ENCODE peak calls at places on chromosomes 4 and X, in five cellular contexts. T is naive thymus-derived CD4-positive, alpha-beta T cell; H is heart right ventricle; F is right lobe of liver; O is upper lobe of right lung. Q is an unnamed sample.
A peak's percentile ranks its signal among the peaks of the same experiment; 100 is the strongest.

GRCh38 chrX:18534949-18535348 is 109.5 kb downstream of the CDKL5 start:
- DNase-seq in T (no peak), H (no peak), F (no peak), O (no peak), Q (no peak)

GRCh38 chr4:151854731-151855130 is 93.9 kb upstream of the GATB start:
- DNase-seq in T (no peak), H (no peak), F (no peak), O (no peak), Q (no peak)

GRCh38 chrX:106898462-106898861 is 4.7 kb downstream of the RIPPLY1 start:
- DNase-seq in T (peak; percentile 14), H (no peak), F (no peak), O (no peak), Q (no peak)

GRCh38 chr4:99323761-99324160 is 2.6 kb upstream of the ADH1B start:
- DNase-seq in T (no peak), H (no peak), F (peak; percentile 80), O (no peak), Q (peak; percentile 45)

GRCh38 chrX:108437789-108438623 is at the start of gene COL4A6:
- DNase-seq in T (no peak), H (peak; percentile 5), F (no peak), O (peak; percentile 53), Q (peak; percentile 60)

GRCh38 chr4:9920029-9920428 is 101.3 kb downstream of the SLC2A9 start:
- DNase-seq in T (no peak), H (no peak), F (no peak), O (no peak), Q (no peak)

GRCh38 chrX:71111141-71111843 is at the start of gene IL2RG:
- DNase-seq in T (peak; percentile 92), H (no peak), F (no peak), O (no peak), Q (no peak)

GRCh38 chr4:47561331-47561730 is 76.3 kb downstream of the ATP10D start:
- DNase-seq in T (no peak), H (no peak), F (no peak), O (no peak), Q (no peak)

GRCh38 chr4:83240379-83240875 is 44.2 kb downstream of the COQ2 start:
- DNase-seq in T (no peak), H (no peak), F (no peak), O (no peak), Q (no peak)

GRCh38 chr4:30619679-30620078 is 100.5 kb upstream of the PCDH7 start:
- DNase-seq in T (no peak), H (no peak), F (no peak), O (no peak), Q (no peak)

GRCh38 chrX:103918584-103919335 is 43.7 kb upstream of the TMSB15B start:
- DNase-seq in T (peak; percentile 61), H (peak; percentile 48), F (peak; percentile 43), O (peak; percentile 78), Q (peak; percentile 83)

GRCh38 chr4:67674098-67674497 is 26.9 kb downstream of the UBA6 start:
- DNase-seq in T (no peak), H (no peak), F (no peak), O (no peak), Q (no peak)

GRCh38 chr4:141058739-141059507 is 74.3 kb downstream of the RNF150 start:
- DNase-seq in T (no peak), H (no peak), F (no peak), O (no peak), Q (no peak)

GRCh38 chr4:80592950-80593349 is 257.4 kb downstream of the CFAP299 start:
- DNase-seq in T (no peak), H (no peak), F (no peak), O (no peak), Q (no peak)

GRCh38 chr4:145935253-145936141 is 3.1 kb downstream of the ZNF827 start:
- DNase-seq in T (no peak), H (peak; percentile 48), F (no peak), O (no peak), Q (no peak)
- H3K27ac ChIP-seq in T (peak overlapping the region; percentile 68), H (peak overlapping the region; percentile 95), F (peak overlapping the region; percentile 68), O (peak overlapping the region; percentile 90), Q (peak overlapping the region; percentile 99)

DNA sequence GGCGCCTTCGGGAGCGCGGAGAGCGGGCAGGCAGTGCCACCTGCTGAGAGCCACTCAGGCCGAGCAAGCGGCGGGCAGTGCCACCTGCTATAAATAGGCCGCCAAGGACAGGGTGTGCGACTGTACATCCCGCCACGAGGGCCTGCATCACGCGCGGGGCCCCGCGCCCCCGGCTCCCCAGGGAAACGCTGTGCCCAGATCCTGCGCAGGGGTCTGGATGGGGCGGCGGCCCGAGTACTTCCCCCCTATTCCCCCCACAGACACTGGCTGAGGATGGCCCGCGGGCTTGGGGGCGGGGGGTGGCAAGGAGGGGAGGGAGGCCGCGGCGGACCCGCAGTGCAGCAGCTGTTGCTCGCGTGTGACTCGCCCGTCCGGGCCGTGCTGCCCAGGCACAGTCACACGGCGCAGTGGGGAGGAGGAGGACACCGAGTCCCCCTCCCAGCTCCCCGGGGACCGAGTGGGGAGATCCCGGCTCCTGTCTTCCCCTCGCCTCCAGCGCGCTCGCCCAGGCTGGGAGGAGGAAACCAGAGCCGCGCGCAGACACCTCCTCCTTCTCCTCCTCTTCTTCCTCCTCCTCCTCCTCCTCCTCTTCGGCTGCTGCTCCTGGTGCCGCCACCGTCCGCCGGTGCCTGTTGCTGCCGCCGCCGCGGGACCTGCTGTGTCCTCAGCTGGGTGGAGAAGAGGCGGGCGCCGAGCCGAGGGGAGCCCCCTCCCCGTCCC is at the start of gene TBC1D1:
- DNase-seq in T (peak; percentile 24), H (peak; percentile 74), F (peak; percentile 79), O (peak; percentile 90), Q (peak; percentile 81)
- H3K27ac ChIP-seq in T (peak within 1 kb of the TSS; percentile 69), H (peak within 1 kb of the TSS; percentile 94), F (peak within 1 kb of the TSS; percentile 80), O (peak within 1 kb of the TSS; percentile 63), Q (peak within 1 kb of the TSS; percentile 98)

GRCh38 chr4:26510334-26510705 is 20.0 kb upstream of the CCKAR start:
- DNase-seq in T (no peak), H (no peak), F (no peak), O (no peak), Q (no peak)
- H3K27ac ChIP-seq in T (no peak overlapping the region), H (no peak overlapping the region), F (no peak overlapping the region), O (no peak overlapping the region), Q (no peak overlapping the region)

GRCh38 chr4:154361450-154361849 is 130.1 kb downstream of the DCHS2 start:
- DNase-seq in T (no peak), H (no peak), F (no peak), O (no peak), Q (no peak)
- H3K27ac ChIP-seq in T (no peak overlapping the region), H (no peak overlapping the region), F (no peak overlapping the region), O (no peak overlapping the region), Q (no peak overlapping the region)

Q was measured in tibial artery.